ENCODE peak calls at places on chromosomes 11 and 22, in ten cellular contexts. E is anterior cingulate cortex, G is ELR, Q is NCI-H2081, U is T-helper 2 cell, F is EL, X is HCEC 1CT, H is RWPE1, S is activated T-cell treated with anti-CD3 and anti-CD28 coated beads for 48 hours, J is B cell. P is an unnamed sample.

GRCh38 chr11:64848779-64849599 is 4.5 kb upstream of the CDC42BPG start:
- DNase-seq in F (no peak), G (no peak), H (no peak), J (peak), Q (no peak), X (no peak), S (no peak), E (no peak), U (no peak), P (no peak)

GRCh38 chr11:36558511-36559413 is 9.0 kb upstream of the RAG1 start:
- DNase-seq in E (no peak), F (no peak), Q (no peak), X (no peak), H (no peak), J (no peak), S (no peak), U (no peak), G (no peak), P (no peak)

GRCh38 chr22:33919591-33920501 is at the start of gene LARGE1:
- DNase-seq in H (no peak), F (no peak), J (peak), E (no peak), G (no peak), S (no peak), U (no peak), X (no peak), Q (no peak), P (peak)

GRCh38 chr22:37294747-37295146 is 12.4 kb downstream of the CYTH4 start:
- DNase-seq in Q (no peak), J (no peak), H (no peak), U (no peak), E (no peak), G (no peak), S (no peak), F (no peak), X (no peak), P (no peak)

GRCh38 chr11:83092488-83093384 is 21.0 kb upstream of the RAB30 start:
- DNase-seq in J (no peak), S (no peak), F (peak), X (peak), H (peak), E (no peak), Q (peak), U (no peak), G (peak), P (peak)

GRCh38 chr11:121416909-121417567 is 35.1 kb upstream of the SORL1 start:
- DNase-seq in G (peak), X (peak), E (peak), F (peak), S (peak), J (no peak), U (peak), H (peak), Q (no peak), P (peak)

GRCh38 chr11:58442136-58442535 is at the start of gene OR5B12:
- DNase-seq in G (no peak), U (no peak), X (no peak), Q (no peak), J (no peak), E (no peak), F (no peak), H (no peak), S (no peak), P (no peak)

GRCh38 chr11:130536106-130537040 is 87.9 kb downstream of the ADAMTS15 start:
- DNase-seq in U (no peak), H (no peak), F (no peak), X (no peak), G (no peak), J (no peak), S (no peak), E (no peak), Q (no peak), P (no peak)

GRCh38 chr22:46673205-46673604 is 53.0 kb downstream of the GRAMD4 start:
- DNase-seq in X (no peak), S (no peak), H (no peak), E (no peak), F (no peak), Q (no peak), G (peak), U (no peak), J (no peak), P (no peak)

GRCh38 chr22:38017272-38017920 is 33.0 kb upstream of the SOX10 start:
- DNase-seq in J (peak), F (peak), E (peak), S (no peak), U (no peak), H (no peak), G (peak), Q (no peak), X (no peak), P (no peak)

GRCh38 chr11:32088117-32088941 is 2.5 kb upstream of the RCN1 start:
- DNase-seq in S (no peak), F (peak), H (peak), Q (no peak), E (peak), X (peak), U (no peak), J (no peak), G (peak), P (peak)

GRCh38 chr22:37213218-37213855 is 1.1 kb upstream of the SSTR3 start:
- DNase-seq in U (peak), J (peak), Q (no peak), S (no peak), H (no peak), G (no peak), F (no peak), X (no peak), E (no peak), P (no peak)

GRCh38 chr11:6397156-6397555 is 6.9 kb downstream of the SMPD1 start:
- DNase-seq in Q (no peak), E (no peak), F (peak), G (no peak), S (no peak), H (no peak), U (no peak), J (no peak), X (no peak), P (peak)

GRCh38 chr11:113957016-113957415 is 17.9 kb upstream of the HTR3A start:
- DNase-seq in U (no peak), E (no peak), X (no peak), Q (no peak), G (no peak), S (no peak), H (no peak), F (no peak), J (no peak), P (no peak)

GRCh38 chr22:36644333-36644757 is 59.2 kb downstream of the CACNG2 start:
- DNase-seq in S (peak), E (no peak), H (peak), J (no peak), X (peak), F (peak), U (no peak), Q (no peak), G (peak), P (peak)

GRCh38 chr22:36942561-36942960 is 29.1 kb downstream of the CSF2RB start:
- DNase-seq in X (no peak), H (no peak), F (no peak), U (no peak), S (no peak), G (no peak), E (no peak), J (no peak), Q (no peak), P (no peak)

GRCh38 chr11:73147771-73148681 is 5.9 kb upstream of the FCHSD2 start:
- DNase-seq in E (peak), J (no peak), U (no peak), H (no peak), X (no peak), Q (no peak), F (no peak), G (no peak), S (no peak), P (no peak)

GRCh38 chr11:127106142-127106541 is 105.6 kb upstream of the KIRREL3 start:
- DNase-seq in Q (peak), U (no peak), X (no peak), F (peak), S (no peak), G (no peak), E (no peak), J (no peak), H (no peak), P (peak)

GRCh38 chr11:78714539-78714938 is 139.9 kb upstream of the NARS2 start:
- DNase-seq in J (no peak), S (no peak), Q (no peak), U (no peak), X (no peak), H (peak), G (no peak), E (no peak), F (no peak), P (no peak)

GRCh38 chr11:16404781-16405180 is 48.4 kb upstream of the SOX6 start:
- DNase-seq in U (no peak), J (no peak), E (no peak), F (no peak), X (no peak), S (no peak), G (no peak), Q (no peak), H (no peak), P (no peak)

GRCh38 chr11:31887180-31887579 is 76.1 kb upstream of the PAX6 start:
- DNase-seq in S (no peak), U (no peak), J (no peak), H (no peak), X (no peak), Q (no peak), E (no peak), F (no peak), G (peak), P (peak)

GRCh38 chr11:108223449-108224149 is 732 bp downstream of the ATM start:
- DNase-seq in Q (no peak), J (no peak), G (peak), X (peak), U (no peak), S (no peak), H (no peak), E (no peak), F (peak), P (no peak)

GRCh38 chr22:20192972-20193760 is 42.3 kb upstream of the CCDC188 start:
- DNase-seq in Q (no peak), S (no peak), E (no peak), G (no peak), H (no peak), X (no peak), U (no peak), J (no peak), F (no peak), P (no peak)

GRCh38 chr11:126636911-126637799 is 281.7 kb downstream of the ST3GAL4 start:
- DNase-seq in F (peak), S (no peak), G (peak), H (peak), U (no peak), X (peak), Q (no peak), E (peak), J (no peak), P (peak)

GRCh38 chr11:110031171-110031570 is 62.0 kb upstream of the ZC3H12C start:
- DNase-seq in X (no peak), E (no peak), U (no peak), Q (no peak), H (no peak), F (peak), J (no peak), S (no peak), G (peak), P (peak)

GRCh38 chr11:129894281-129895125 is 875 bp downstream of the NFRKB start:
- DNase-seq in E (no peak), J (no peak), F (peak), G (peak), X (no peak), H (peak), S (no peak), Q (no peak), U (no peak), P (peak)

GRCh38 chr22:49406879-49407587 is 420.6 kb downstream of the BRD1 start:
- DNase-seq in J (no peak), F (no peak), Q (no peak), S (no peak), G (no peak), H (no peak), E (no peak), U (no peak), X (no peak), P (no peak)

GRCh38 chr11:71120346-71120963 is 131.9 kb downstream of the SHANK2 start:
- DNase-seq in X (no peak), H (peak), S (no peak), U (no peak), G (peak), F (peak), J (no peak), E (no peak), Q (no peak), P (no peak)

GRCh38 chr11:99316761-99317475 is 296.2 kb downstream of the CNTN5 start:
- DNase-seq in X (no peak), H (no peak), Q (peak), J (no peak), U (no peak), S (no peak), E (no peak), G (no peak), F (peak), P (peak)

GRCh38 chr22:36765943-36766450 is 9.9 kb downstream of the IFT27 start:
- DNase-seq in U (no peak), E (no peak), H (no peak), F (peak), G (peak), X (peak), Q (no peak), J (no peak), S (no peak), P (peak)